ENCODE peak calls at places on chromosomes 11 and 22, in six cellular contexts. S is A549; L is ovary; Z is IMR-90; T is CD4-positive, CD25-positive, alpha-beta regulatory T cell; X is fibroblast of lung. N is an unnamed sample.

GRCh38 chr11:945986-946385 is 20.3 kb downstream of the AP2A2 start:
- DNase-seq in S (no peak), L (no peak), Z (no peak), T (no peak), X (peak; percentile 54), N (no peak)

GRCh38 chr11:95605271-95605940 is 184.2 kb downstream of the FAM76B start:
- DNase-seq in S (no peak), L (no peak), Z (no peak), T (no peak), X (no peak), N (no peak)

GRCh38 chr11:102513869-102514268 is 16.7 kb downstream of the MMP7 start:
- DNase-seq in S (no peak), L (no peak), Z (peak; percentile 34), T (no peak), X (peak; percentile 15), N (peak; percentile 70)

GRCh38 chr11:17012712-17013547 is 1.3 kb downstream of the PLEKHA7 start:
- DNase-seq in S (peak; percentile 83), L (peak; percentile 60), Z (peak; percentile 52), T (no peak), X (peak; percentile 78), N (peak; percentile 75)

GRCh38 chr11:73939096-73939495 is 11.7 kb upstream of the DNAJB13 start:
- DNase-seq in S (no peak), L (no peak), Z (no peak), T (no peak), X (peak; percentile 30), N (no peak)

GRCh38 chr11:72573380-72573949 is 100.8 kb downstream of the PDE2A start:
- DNase-seq in S (peak; percentile 67), L (no peak), Z (peak; percentile 11), T (peak; percentile 19), X (peak; percentile 25), N (peak; percentile 22)

GRCh38 chr22:49052023-49052538 is 775.6 kb downstream of the BRD1 start:
- DNase-seq in S (no peak), L (no peak), Z (no peak), T (peak; percentile 41), X (peak; percentile 6), N (no peak)

GRCh38 chr11:71930556-71931244 is 1.9 kb downstream of the RNF121 start:
- DNase-seq in S (no peak), L (no peak), Z (no peak), T (no peak), X (no peak), N (no peak)

GRCh38 chr22:41021039-41021654 is 70.0 kb downstream of the RBX1 start:
- DNase-seq in S (no peak), L (peak; percentile 46), Z (no peak), T (no peak), X (no peak), N (peak; percentile 22)

GRCh38 chr11:62459080-62459479 is 40.2 kb downstream of the SCGB1A1 start:
- DNase-seq in S (no peak), L (no peak), Z (peak; percentile 33), T (no peak), X (no peak), N (no peak)

GRCh38 chr22:44180706-44181032 is at the start of gene PARVG:
- DNase-seq in S (no peak), L (no peak), Z (no peak), T (peak; percentile 60), X (no peak), N (peak; percentile 30)

GRCh38 chr11:7559404-7560283 is 45.8 kb downstream of the PPFIBP2 start:
- DNase-seq in S (no peak), L (no peak), Z (no peak), T (no peak), X (no peak), N (no peak)

GRCh38 chr11:2656859-2657258 is 42.9 kb downstream of the KCNQ1OT1 start:
- DNase-seq in S (no peak), L (no peak), Z (no peak), T (no peak), X (no peak), N (no peak)

GRCh38 chr11:93073026-93073425 is 103.6 kb downstream of the MTNR1B start:
- DNase-seq in S (no peak), L (no peak), Z (no peak), T (no peak), X (no peak), N (no peak)

GRCh38 chr11:73400293-73400692 is 24.1 kb downstream of the RELT start:
- DNase-seq in S (no peak), L (no peak), Z (no peak), T (no peak), X (no peak), N (no peak)

GRCh38 chr22:49897015-49897684 is 21.1 kb downstream of the ALG12 start:
- DNase-seq in S (no peak), L (no peak), Z (no peak), T (no peak), X (no peak), N (no peak)

GRCh38 chr22:38043151-38044039 is 13.8 kb upstream of the PICK1 start:
- DNase-seq in S (no peak), L (no peak), Z (no peak), T (no peak), X (no peak), N (no peak)

GRCh38 chr22:31646186-31647019 is 15.6 kb downstream of the PISD start:
- DNase-seq in S (peak; percentile 34), L (no peak), Z (peak; percentile 100), T (no peak), X (peak; percentile 99), N (no peak)

GRCh38 chr11:118488480-118489109 is 38.7 kb upstream of the TTC36 start:
- DNase-seq in S (peak; percentile 41), L (peak; percentile 71), Z (peak; percentile 83), T (peak; percentile 82), X (peak; percentile 66), N (peak; percentile 68)

GRCh38 chr22:47043835-47044721 is 281.6 kb downstream of the TBC1D22A start:
- DNase-seq in S (no peak), L (no peak), Z (peak; percentile 54), T (no peak), X (peak; percentile 71), N (peak; percentile 74)

GRCh38 chr11:60951909-60952741 is at the start of gene SLC15A3:
- DNase-seq in S (no peak), L (peak; percentile 61), Z (peak; percentile 27), T (no peak), X (no peak), N (peak; percentile 72)

GRCh38 chr11:101987370-101987769 is 59.9 kb upstream of the CFAP300 start:
- DNase-seq in S (no peak), L (no peak), Z (no peak), T (no peak), X (no peak), N (no peak)

GRCh38 chr11:118211006-118211405 is 13.8 kb downstream of the JAML start:
- DNase-seq in S (no peak), L (no peak), Z (no peak), T (no peak), X (peak; percentile 46), N (no peak)

GRCh38 chr11:7442588-7443215 is 42.6 kb upstream of the OLFML1 start:
- DNase-seq in S (peak; percentile 56), L (peak; percentile 54), Z (peak; percentile 31), T (peak; percentile 57), X (peak; percentile 9), N (peak; percentile 75)

GRCh38 chr11:124839051-124839971 is 25.9 kb upstream of the ROBO3 start:
- DNase-seq in S (no peak), L (no peak), Z (no peak), T (no peak), X (no peak), N (no peak)
- H3K4me3 ChIP-seq in S (peak overlapping the region; percentile 37), L (peak overlapping the region; percentile 4), Z (peak overlapping the region; percentile 19), T (no peak overlapping the region), X (peak overlapping the region; percentile 47), N (no peak overlapping the region)

GRCh38 chr11:69121621-69122336 is 34.0 kb upstream of the SMIM38 start:
- DNase-seq in S (peak; percentile 36), L (peak; percentile 11), Z (no peak), T (no peak), X (no peak), N (no peak)
- H3K27ac ChIP-seq in S (peak overlapping the region; percentile 98), L (no peak overlapping the region), Z (no peak overlapping the region), T (peak overlapping the region; percentile 62), X (no peak overlapping the region), N (no peak overlapping the region)

GRCh38 chr11:128696930-128697329 is 3.1 kb downstream of the FLI1 start:
- DNase-seq in S (no peak), L (no peak), Z (no peak), T (no peak), X (no peak), N (no peak)
- H3K4me3 ChIP-seq in S (no peak overlapping the region), L (peak overlapping the region; percentile 9), Z (no peak overlapping the region), T (peak overlapping the region; percentile 98), X (no peak overlapping the region), N (no peak overlapping the region)

GRCh38 chr11:128450882-128451647 is 136.3 kb downstream of the ETS1 start:
- DNase-seq in S (no peak), L (peak; percentile 29), Z (no peak), T (no peak), X (no peak), N (no peak)

GRCh38 chr11:128451651-128452470 is 135.5 kb downstream of the ETS1 start:
- DNase-seq in S (no peak), L (peak; percentile 70), Z (peak; percentile 57), T (no peak), X (peak; percentile 81), N (peak; percentile 38)

GRCh38 chr11:128456566-128457268 is 130.6 kb downstream of the ETS1 start:
- DNase-seq in S (no peak), L (no peak), Z (no peak), T (no peak), X (no peak), N (no peak)

GRCh38 chr11:128455766-128456165 is 131.6 kb downstream of the ETS1 start:
- DNase-seq in S (no peak), L (no peak), Z (no peak), T (no peak), X (no peak), N (no peak)

DNA sequence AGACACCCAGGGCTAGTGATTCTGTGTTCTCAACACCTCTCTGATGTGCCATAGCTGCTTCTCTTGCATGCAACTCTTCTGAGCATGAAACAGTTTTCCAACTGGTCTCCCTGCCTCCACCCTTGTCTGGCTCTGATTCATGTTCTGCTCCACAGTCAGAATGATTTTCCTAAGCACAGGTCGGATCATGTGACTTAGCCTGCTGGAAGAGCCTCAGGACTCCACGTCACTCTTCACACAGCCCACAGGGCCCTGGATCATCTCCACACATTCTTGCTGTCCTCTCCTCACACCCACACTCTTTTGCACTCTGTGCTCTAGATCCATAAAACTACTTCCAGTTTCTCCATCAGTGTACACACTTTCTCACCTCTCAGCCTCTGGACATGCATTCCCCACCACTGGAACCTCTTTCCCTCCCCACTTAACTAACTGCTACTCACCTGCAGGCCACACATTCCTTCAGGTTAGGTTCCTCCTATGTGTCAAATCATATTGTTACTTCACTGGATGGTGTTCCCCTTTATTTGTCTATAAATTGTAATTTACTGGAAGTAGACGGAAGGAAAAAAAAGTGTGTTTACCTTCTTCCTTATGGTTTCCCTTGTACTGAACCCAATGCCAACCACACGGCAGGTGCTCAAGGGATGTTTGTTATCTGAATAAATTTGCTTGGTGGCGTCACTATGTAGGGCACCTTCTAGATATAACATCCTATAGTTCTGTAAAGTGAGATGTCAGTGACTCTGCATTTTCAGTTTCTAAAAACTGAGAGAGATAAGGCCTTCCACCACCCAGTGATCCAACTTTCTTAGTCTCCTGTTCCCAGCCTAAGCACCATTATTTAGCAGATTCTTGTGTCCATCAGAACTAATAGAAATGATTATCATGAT is 133.7 kb downstream of the ETS1 start:
- DNase-seq in S (no peak), L (peak; percentile 68), Z (peak; percentile 99), T (no peak), X (peak; percentile 99), N (peak; percentile 62)
- H3K27ac ChIP-seq in S (no peak overlapping the region), L (no peak overlapping the region), Z (peak overlapping the region; percentile 41), T (peak overlapping the region; percentile 54), X (peak overlapping the region; percentile 34), N (peak overlapping the region; percentile 64)

GRCh38 chr11:46553746-46554204 is 40.0 kb downstream of the AMBRA1 start:
- DNase-seq in S (peak; percentile 48), L (no peak), Z (no peak), T (no peak), X (peak; percentile 60), N (no peak)
- H3K4me3 ChIP-seq in S (peak overlapping the region; percentile 2), L (no peak overlapping the region), Z (no peak overlapping the region), T (no peak overlapping the region), X (no peak overlapping the region), N (no peak overlapping the region)

N was measured in transverse colon.